ENCODE peak calls at places on chromosome 16, in ten cellular contexts. U, T, I, P, Z, S, M, N, O and V are unnamed samples.

GRCh38 chr16:66489385-66489784 is 60.5 kb downstream of the TK2 start:
- DNase-seq in T (no peak), M (peak; percentile 27), S (no peak), P (peak; percentile 5), U (no peak), Z (no peak), O (no peak), I (peak; percentile 3), N (no peak), V (no peak)

GRCh38 chr16:20372696-20373095 is 20.2 kb upstream of the UMOD start:
- DNase-seq in I (no peak), U (no peak), M (no peak), T (no peak), P (no peak), O (no peak), S (no peak), N (no peak), Z (no peak), V (no peak)

GRCh38 chr16:61149709-61150108 is 886.5 kb downstream of the CDH8 start:
- DNase-seq in S (no peak), I (no peak), Z (no peak), T (no peak), M (no peak), P (no peak), U (no peak), N (no peak), O (no peak), V (no peak)

GRCh38 chr16:31200821-31201510 is 1.6 kb downstream of the PYCARD start:
- DNase-seq in T (no peak), Z (no peak), I (no peak), S (no peak), O (no peak), M (peak; percentile 58), N (no peak), P (no peak), U (no peak), V (no peak)

GRCh38 chr16:67865318-67865717 is 7.5 kb upstream of the EDC4 start:
- DNase-seq in O (peak; percentile 27), S (no peak), T (no peak), M (peak; percentile 62), P (no peak), Z (peak; percentile 28), U (no peak), I (no peak), N (peak; percentile 31), V (no peak)

GRCh38 chr16:17766012-17766411 is 295.3 kb upstream of the XYLT1 start:
- DNase-seq in N (no peak), S (no peak), P (no peak), O (no peak), U (no peak), Z (no peak), T (no peak), I (no peak), M (no peak), V (no peak)

GRCh38 chr16:17777461-17777863 is 306.7 kb upstream of the XYLT1 start:
- DNase-seq in S (no peak), U (no peak), T (no peak), Z (no peak), I (no peak), O (no peak), M (no peak), P (no peak), N (no peak), V (no peak)

GRCh38 chr16:79349803-79350202 is 250.7 kb downstream of the MAF start:
- DNase-seq in N (no peak), S (no peak), I (no peak), O (no peak), U (no peak), M (no peak), Z (no peak), T (no peak), P (no peak), V (no peak)

GRCh38 chr16:84368327-84368996 is at the start of gene ATP2C2:
- DNase-seq in S (no peak), O (peak; percentile 86), U (peak; percentile 62), P (no peak), N (peak; percentile 40), Z (no peak), T (no peak), M (peak; percentile 83), I (no peak), V (no peak)

GRCh38 chr16:85461814-85462404 is 151.2 kb upstream of the GSE1 start:
- DNase-seq in I (peak; percentile 58), M (no peak), Z (no peak), N (peak; percentile 95), P (no peak), T (no peak), U (no peak), O (no peak), S (no peak), V (no peak)

GRCh38 chr16:27359051-27359450 is 42.9 kb upstream of the IL21R start:
- DNase-seq in I (no peak), O (no peak), N (no peak), T (no peak), P (no peak), U (no peak), S (no peak), Z (no peak), M (no peak), V (no peak)

GRCh38 chr16:68717684-68718083 is 19.4 kb upstream of the CDH1 start:
- DNase-seq in M (no peak), O (no peak), Z (no peak), U (no peak), P (no peak), I (no peak), N (no peak), T (no peak), S (no peak), V (no peak)

GRCh38 chr16:27839419-27839818 is 224.1 kb downstream of the GSG1L start:
- DNase-seq in M (no peak), T (no peak), Z (no peak), U (no peak), I (no peak), O (no peak), P (no peak), N (no peak), S (no peak), V (no peak)

GRCh38 chr16:71303938-71304337 is 14.7 kb upstream of the CMTR2 start:
- DNase-seq in P (no peak), N (no peak), T (no peak), M (no peak), Z (no peak), S (no peak), U (no peak), O (no peak), I (no peak), V (no peak)

GRCh38 chr16:71762186-71762585 is 37.7 kb upstream of the PHLPP2 start:
- DNase-seq in U (no peak), T (no peak), P (no peak), S (no peak), N (no peak), M (no peak), I (no peak), Z (no peak), O (no peak), V (no peak)

DNA sequence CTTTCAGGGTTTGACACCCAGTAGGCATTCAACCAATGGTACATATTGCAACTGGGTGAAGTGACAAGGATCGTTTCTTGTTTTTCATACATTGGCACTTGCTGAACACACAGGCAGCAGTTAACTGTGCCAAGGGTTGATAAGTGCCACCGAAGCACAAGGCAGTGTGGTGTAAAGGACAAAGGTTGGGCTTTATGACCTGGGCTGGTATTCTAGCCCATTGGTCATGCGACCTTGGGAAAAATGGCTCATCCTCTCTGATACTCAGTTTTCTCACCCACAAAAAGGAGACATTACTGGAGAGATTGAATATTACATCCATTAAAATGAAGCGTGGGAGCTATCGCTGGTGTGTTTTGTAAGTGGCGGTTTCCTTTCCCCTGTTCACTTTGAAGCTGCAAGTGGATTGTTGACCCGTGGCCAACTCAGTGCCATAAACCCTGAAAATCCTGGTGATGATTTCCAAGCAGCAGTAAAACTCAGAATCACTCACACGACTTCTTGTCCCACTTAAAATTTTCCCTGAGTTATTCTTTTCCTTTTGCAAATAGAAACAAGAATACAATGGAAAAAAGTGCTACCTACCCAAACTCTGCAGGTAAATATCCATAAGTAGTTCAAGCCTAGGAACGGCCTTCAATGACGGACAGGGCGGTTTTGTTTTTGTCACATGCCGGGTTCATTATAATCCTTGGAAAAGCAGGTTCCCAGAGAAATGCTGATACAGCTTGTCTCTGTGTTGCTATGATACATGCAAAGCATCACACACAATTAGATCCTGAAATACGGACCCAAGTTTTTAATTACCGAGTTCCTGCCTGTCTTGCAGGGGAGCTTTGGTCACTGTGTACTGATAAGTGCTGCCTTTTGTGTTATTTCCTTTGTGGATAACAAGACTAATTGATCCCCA is 217.1 kb downstream of the HAPSTR1 start:
- DNase-seq in M (peak; percentile 82), S (no peak), I (no peak), Z (no peak), U (peak; percentile 54), N (no peak), O (peak; percentile 74), T (no peak), P (no peak), V (no peak)
- H3K4me3 ChIP-seq in M (no peak overlapping the region), S (no peak overlapping the region), I (no peak overlapping the region), Z (no peak overlapping the region), U (no peak overlapping the region), N (no peak overlapping the region), O (no peak overlapping the region), T (no peak overlapping the region), P (no peak overlapping the region), V (no peak overlapping the region)

GRCh38 chr16:89602952-89603590 is 10.4 kb upstream of the DPEP1 start:
- DNase-seq in O (no peak), Z (no peak), P (no peak), M (no peak), U (no peak), T (no peak), N (no peak), I (no peak), S (no peak), V (no peak)
- H3K27ac ChIP-seq in O (no peak overlapping the region), Z (no peak overlapping the region), P (no peak overlapping the region), M (peak overlapping the region; percentile 19), U (no peak overlapping the region), T (no peak overlapping the region), N (no peak overlapping the region), I (no peak overlapping the region), S (no peak overlapping the region), V (no peak overlapping the region)

GRCh38 chr16:565420-566330 is 1.1 kb upstream of the NHLRC4 start:
- DNase-seq in M (no peak), Z (no peak), S (no peak), N (peak; percentile 21), I (peak; percentile 41), O (no peak), P (no peak), T (no peak), U (no peak), V (no peak)
- H3K4me3 ChIP-seq in M (no peak overlapping the region), Z (no peak overlapping the region), S (no peak overlapping the region), N (no peak overlapping the region), I (no peak overlapping the region), O (no peak overlapping the region), P (no peak overlapping the region), T (no peak overlapping the region), U (no peak overlapping the region), V (peak overlapping the region; percentile 64)

DNA sequence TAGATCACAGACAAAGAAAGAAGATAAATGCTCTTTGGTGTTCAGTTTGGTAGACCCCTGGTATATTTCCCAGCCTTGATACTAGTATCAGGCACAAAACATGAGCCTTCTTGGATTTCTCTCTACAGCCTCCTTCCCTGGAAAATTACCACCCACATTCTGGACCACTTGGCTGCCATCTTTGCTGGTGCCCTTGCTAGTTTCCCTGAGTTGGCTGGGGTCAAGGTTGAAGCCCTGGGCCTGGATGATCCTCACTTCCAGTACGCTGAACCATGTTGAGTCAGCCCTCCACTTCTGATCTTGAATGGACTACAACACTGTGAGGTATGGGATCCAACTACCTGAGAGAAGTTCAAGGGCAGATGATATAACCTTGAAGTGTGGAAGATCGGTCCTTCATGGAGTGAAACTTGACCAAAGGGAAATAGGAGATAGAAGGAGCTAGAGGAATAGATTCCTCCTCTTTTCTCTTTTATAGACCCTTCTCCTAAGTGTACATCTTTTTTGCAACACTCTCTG is 501.4 kb downstream of the TMEM114 start:
- DNase-seq in M (no peak), U (no peak), P (no peak), O (no peak), T (no peak), I (no peak), S (no peak), Z (no peak), N (no peak), V (no peak)
- H3K27ac ChIP-seq in M (no peak overlapping the region), U (no peak overlapping the region), P (no peak overlapping the region), O (no peak overlapping the region), T (no peak overlapping the region), I (no peak overlapping the region), S (no peak overlapping the region), Z (no peak overlapping the region), N (no peak overlapping the region), V (no peak overlapping the region)